ENCODE peak calls at places on chromosome 18, in five cellular contexts. L is GM23338, C is esophagus squamous epithelium, S is caudate nucleus, P is A549. X is an unnamed sample.

GRCh38 chr18:51447351-51447896 is 249.9 kb upstream of the MEX3C start:
- DNase-seq in L (peak), C (no peak), S (no peak), P (no peak), X (no peak)

GRCh38 chr18:76686737-76687231 is 135.6 kb upstream of the ZNF236 start:
- DNase-seq in L (peak), C (no peak), S (peak), P (peak), X (peak)

GRCh38 chr18:75253784-75254183 is 43.2 kb downstream of the TSHZ1 start:
- DNase-seq in L (no peak), C (no peak), S (no peak), P (no peak), X (no peak)

GRCh38 chr18:50051288-50051687 is 143.7 kb downstream of the MYO5B start:
- DNase-seq in L (peak), C (no peak), S (no peak), P (peak), X (no peak)

GRCh38 chr18:66813138-66813537 is 209.2 kb upstream of the CDH19 start:
- DNase-seq in L (no peak), C (no peak), S (no peak), P (no peak), X (no peak)

GRCh38 chr18:53790817-53791216 is 433.7 kb downstream of the MBD2 start:
- DNase-seq in L (no peak), C (no peak), S (no peak), P (no peak), X (no peak)

GRCh38 chr18:25349926-25350560 is 1.9 kb downstream of the ZNF521 start:
- DNase-seq in L (peak), C (no peak), S (no peak), P (no peak), X (peak)

GRCh38 chr18:32529737-32530420 is 59.2 kb upstream of the GAREM1 start:
- DNase-seq in L (no peak), C (no peak), S (no peak), P (no peak), X (no peak)

GRCh38 chr18:62037989-62038778 is 145.4 kb upstream of the RNF152 start:
- DNase-seq in L (no peak), C (no peak), S (no peak), P (no peak), X (no peak)

DNA sequence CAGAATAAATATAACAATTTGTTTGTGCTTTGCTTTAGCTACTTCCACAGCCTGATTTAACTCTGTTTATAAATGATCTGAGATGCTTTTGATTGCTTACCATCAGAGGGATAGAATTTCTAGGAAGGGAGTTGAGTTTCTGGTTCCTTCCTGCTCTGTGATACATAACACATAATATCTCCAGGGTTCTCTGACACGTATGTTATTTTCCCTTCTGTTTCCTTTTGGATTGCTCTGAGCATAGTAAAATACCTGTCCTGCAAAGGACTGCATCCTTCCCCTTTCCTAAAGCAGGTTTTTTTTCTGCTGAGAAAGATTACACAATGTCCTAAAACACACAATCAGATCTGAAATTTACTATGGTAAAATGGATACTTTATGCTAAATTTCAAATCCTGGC is 76.1 kb downstream of the CABYR start:
- DNase-seq in L (no peak), C (no peak), S (no peak), P (no peak), X (no peak)
- H3K27ac ChIP-seq in L (no peak), C (peak), S (peak), P (no peak), X (peak)

GRCh38 chr18:69447886-69448285 is 47.2 kb downstream of the DOK6 start:
- DNase-seq in L (no peak), C (no peak), S (no peak), P (no peak), X (no peak)

GRCh38 chr18:69444221-69444620 is 43.5 kb downstream of the DOK6 start:
- DNase-seq in L (no peak), C (no peak), S (no peak), P (no peak), X (no peak)
- H3K27ac ChIP-seq in L (no peak), C (no peak), S (no peak), P (no peak), X (no peak)

DNA sequence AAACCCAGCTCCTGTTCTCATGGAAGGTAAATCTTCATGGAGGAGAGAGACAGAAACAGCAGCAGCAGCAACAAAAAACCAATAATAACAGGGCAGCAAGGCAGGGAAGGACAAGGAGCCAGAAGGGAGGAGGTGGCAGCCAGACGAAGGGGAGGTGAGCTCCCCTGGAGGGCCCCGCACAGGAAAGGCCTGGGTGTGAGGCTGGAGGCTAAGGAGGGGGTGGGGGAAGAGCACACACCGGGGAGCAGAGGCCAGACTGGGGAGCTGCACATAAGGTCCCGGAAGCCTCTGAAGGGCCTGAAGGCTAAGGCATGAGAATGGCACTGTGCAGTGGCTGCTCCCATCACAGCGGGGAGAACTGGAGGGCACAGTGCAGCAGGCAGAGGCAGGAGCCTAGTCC is 94.8 kb upstream of the SMAD7 start:
- DNase-seq in L (peak), C (no peak), S (no peak), P (no peak), X (no peak)
- H3K27ac ChIP-seq in L (no peak), C (no peak), S (no peak), P (no peak), X (no peak)

DNA sequence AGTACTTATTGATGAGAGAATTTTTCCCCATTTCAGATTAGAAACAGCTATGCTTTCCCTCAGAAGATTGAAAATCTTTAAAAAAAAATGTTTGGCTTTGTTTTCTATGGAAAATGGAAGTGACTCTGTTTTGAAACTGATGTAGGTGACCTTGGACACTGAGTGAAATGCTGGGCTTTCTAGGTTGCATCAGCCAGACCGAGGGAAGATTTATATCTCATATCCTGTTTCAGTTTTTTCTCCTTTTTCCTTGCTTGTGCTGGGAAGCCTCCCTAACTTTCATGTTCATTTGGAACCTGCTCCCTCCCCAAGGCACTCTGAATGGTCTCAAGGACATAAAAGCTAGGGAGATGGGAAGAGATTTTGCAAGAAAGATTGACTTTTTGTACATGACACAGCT is 249.9 kb downstream of the TPGS2 start:
- DNase-seq in L (no peak), C (no peak), S (no peak), P (no peak), X (no peak)
- H3K27ac ChIP-seq in L (no peak), C (no peak), S (no peak), P (no peak), X (no peak)

DNA sequence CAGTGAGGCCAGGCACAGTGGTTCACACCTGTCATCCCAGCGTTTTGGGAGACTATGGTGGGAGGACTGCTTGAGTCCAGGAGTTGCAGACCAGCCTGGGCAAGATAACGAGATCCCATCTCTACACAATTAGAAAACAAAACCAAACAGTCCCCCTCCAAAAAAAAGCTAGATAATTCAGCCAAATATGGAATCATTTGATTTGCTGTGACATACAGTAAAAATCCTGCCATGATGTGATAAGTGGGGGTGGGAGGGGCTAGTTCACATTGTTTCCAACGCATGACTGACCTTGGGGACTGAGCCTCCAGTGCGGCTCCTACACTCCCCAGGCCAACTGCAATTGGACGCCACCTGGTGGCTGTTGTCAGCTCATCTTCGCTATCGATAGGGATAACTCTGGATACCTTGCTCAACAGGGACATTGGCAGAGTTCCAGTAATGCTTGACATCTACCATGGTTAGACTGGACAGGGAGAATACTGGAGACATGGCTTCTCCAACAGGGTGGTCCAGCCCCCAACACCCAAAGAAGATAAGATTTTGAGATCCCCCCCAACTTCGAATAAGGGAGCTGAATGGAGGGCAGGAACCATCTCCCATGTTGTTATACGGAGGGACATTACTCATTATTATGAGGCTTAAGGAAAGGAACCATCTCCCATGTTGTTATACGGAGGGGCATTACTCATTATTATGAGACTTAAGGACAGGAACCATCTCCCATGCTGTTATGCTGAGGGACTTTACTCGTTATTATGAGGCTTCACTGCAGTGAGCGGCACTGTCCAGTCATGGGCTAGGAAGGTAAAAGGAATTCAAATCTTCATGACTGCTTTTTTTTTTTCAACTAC is 135.9 kb downstream of the TGIF1 start:
- DNase-seq in L (peak), C (peak), S (peak), P (peak), X (peak)
- H3K27ac ChIP-seq in L (peak), C (no peak), S (no peak), P (peak), X (no peak)

GRCh38 chr18:3015851-3016250 is 2.9 kb upstream of the LPIN2 start:
- DNase-seq in L (no peak), C (no peak), S (no peak), P (no peak), X (no peak)
- H3K27ac ChIP-seq in L (no peak), C (peak), S (peak), P (peak), X (peak)

GRCh38 chr18:46336278-46337205 is 232.4 kb downstream of the HAUS1 start:
- DNase-seq in L (no peak), C (no peak), S (no peak), P (no peak), X (no peak)
- H3K27ac ChIP-seq in L (peak), C (no peak), S (no peak), P (no peak), X (no peak)

GRCh38 chr18:74147491-74147778 is 199 bp downstream of the FBXO15 start:
- DNase-seq in L (no peak), C (no peak), S (no peak), P (no peak), X (no peak)
- H3K27ac ChIP-seq in L (no peak), C (peak), S (peak), P (peak), X (peak)